ENCODE peak calls at places on chromosomes 4 and X, in six cellular contexts. O is GM12878, U is GM12892, I is K562, R is HepG2, A is H1. J is an unnamed sample.

GRCh38 chr4:168636506-168637176 is 139.8 kb downstream of the PALLD start:
- DNase-seq in R (no peak), I (no peak), A (no peak), O (no peak), U (no peak), J (no peak)

GRCh38 chr4:123744664-123745290 is 348.2 kb downstream of the SPRY1 start:
- DNase-seq in R (peak), A (no peak), I (no peak), O (no peak), U (no peak), J (no peak)

GRCh38 chrX:7570432-7571009 is 272.4 kb upstream of the VCX start:
- DNase-seq in I (no peak), U (no peak), R (no peak), A (no peak), O (no peak), J (no peak)

GRCh38 chr4:152169666-152170065 is 366.2 kb downstream of the FBXW7 start:
- DNase-seq in A (no peak), R (no peak), I (no peak), O (no peak), U (no peak), J (no peak)

GRCh38 chr4:94603170-94603747 is 151.5 kb downstream of the PDLIM5 start:
- DNase-seq in A (no peak), U (no peak), O (no peak), I (peak), R (no peak), J (no peak)

GRCh38 chr4:155796031-155796430 is 37.2 kb downstream of the GUCY1B1 start:
- DNase-seq in R (peak), U (no peak), A (no peak), O (no peak), I (no peak), J (no peak)

GRCh38 chrX:20974326-20974725 is 399.9 kb upstream of the CNKSR2 start:
- DNase-seq in O (no peak), R (no peak), I (no peak), A (no peak), U (no peak), J (no peak)

GRCh38 chrX:7586126-7586525 is 256.8 kb upstream of the VCX start:
- DNase-seq in R (peak), A (no peak), U (no peak), I (peak), O (no peak), J (no peak)

GRCh38 chr4:168573870-168574269 is 77.0 kb downstream of the PALLD start:
- DNase-seq in I (no peak), U (no peak), R (no peak), O (no peak), A (no peak), J (no peak)

GRCh38 chrX:3384330-3384729 is 37.9 kb upstream of the MXRA5 start:
- DNase-seq in A (no peak), I (no peak), U (no peak), O (no peak), R (no peak), J (no peak)

DNA sequence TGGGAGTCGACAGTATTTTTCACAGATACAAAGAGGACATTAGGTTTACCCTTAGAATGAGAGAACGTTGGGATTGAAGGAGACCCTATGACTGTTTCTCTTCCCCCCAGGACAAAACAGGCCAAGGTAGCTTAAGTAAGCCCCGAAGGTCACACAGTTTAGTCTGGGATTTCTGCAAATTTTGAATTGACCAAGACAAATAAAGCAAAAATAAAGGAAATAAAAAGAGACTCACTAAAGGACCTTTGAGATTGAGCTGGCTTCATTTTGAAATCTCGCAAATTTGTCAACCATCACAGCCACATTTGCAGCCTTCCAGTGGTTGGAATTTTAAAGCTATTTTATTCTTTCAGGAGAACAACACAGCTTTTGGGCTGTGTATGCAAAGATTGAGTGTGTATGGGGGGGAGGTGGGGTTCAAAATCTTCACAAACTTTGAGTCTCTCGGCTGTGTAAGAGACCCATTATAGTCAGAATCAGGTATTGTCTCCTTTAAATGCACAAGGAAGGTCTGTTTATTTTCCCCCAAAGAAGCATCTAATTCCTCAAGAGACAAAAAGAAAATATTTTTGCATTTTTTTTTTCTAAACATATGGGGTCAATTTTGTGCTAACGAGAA is 4.2 kb downstream of the TMSB4X start:
- DNase-seq in U (no peak), R (no peak), A (no peak), O (no peak), I (no peak), J (no peak)
- TF ChIP-seq POLR2A in U (no peak), R (no peak), A (no peak), O (no peak), I (no peak), J (no peak)

DNA sequence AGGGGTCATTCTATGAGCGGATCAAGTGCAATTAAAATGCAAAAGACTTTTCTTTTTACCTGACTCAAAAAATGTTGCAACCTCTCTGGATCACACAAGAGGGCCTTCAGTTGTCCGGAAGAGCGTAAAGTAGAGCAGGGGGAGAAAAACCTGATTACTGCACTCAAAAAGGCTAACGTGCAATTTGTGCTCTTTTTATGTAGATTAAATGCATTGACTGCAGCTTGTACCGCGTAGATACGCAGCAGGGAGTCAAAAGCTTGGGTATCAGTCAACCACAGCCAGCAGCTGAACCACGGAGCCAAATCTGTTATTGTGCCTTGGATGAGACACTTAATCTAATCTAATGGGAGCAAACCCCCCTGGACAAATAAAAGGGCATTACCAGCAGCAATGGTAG is 107.3 kb upstream of the RAI2 start:
- DNase-seq in U (no peak), R (no peak), O (no peak), I (peak), A (no peak), J (no peak)
- TF ChIP-seq TAF1 in U (no peak), R (no peak), O (no peak), I (no peak), A (no peak), J (no peak)

GRCh38 chr4:158826057-158826456 is 57.2 kb downstream of the FNIP2 start:
- DNase-seq in U (no peak), R (no peak), I (no peak), O (no peak), A (no peak), J (no peak)

GRCh38 chr4:158826882-158827281 is 58.1 kb downstream of the FNIP2 start:
- DNase-seq in I (no peak), R (peak), A (no peak), O (no peak), U (no peak), J (no peak)

GRCh38 chr4:158825443-158826036 is 56.7 kb downstream of the FNIP2 start:
- DNase-seq in U (no peak), O (no peak), A (no peak), R (peak), I (no peak), J (no peak)

GRCh38 chr4:158829254-158829653 is 60.4 kb downstream of the FNIP2 start:
- DNase-seq in I (no peak), U (no peak), A (no peak), R (no peak), O (no peak), J (no peak)

DNA sequence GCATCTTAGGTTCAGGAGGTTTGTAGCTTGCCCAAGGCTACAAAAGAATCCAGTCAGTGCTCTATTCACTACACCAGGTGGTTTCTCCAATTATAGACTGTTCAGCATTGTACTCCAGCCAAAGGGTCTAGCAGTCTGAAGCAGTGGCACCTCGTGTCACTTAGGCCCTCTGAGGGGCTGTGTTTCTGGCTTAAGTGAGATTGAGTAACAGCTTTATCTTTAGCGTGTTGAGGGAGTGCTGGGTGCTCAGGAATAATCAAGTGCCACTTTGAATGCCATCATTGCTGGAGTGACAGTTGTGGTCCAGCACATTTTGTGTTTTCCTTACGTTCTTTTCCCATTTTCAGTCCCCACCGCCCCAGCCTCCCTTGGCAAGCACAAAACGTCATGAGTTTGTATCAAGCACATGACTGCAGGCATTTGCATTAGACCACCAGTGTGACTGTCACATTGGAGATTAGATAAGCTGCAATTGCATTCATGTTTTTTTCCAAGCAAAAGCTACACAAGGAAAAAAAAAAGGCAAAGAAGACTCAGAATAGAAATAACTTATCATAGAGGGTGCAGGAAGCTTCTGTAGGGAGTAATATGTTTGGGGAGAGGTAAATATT is 58.8 kb downstream of the FNIP2 start:
- DNase-seq in U (no peak), I (peak), R (no peak), O (no peak), A (no peak), J (no peak)
- TF ChIP-seq POLR2A in U (no peak), I (no peak), R (no peak), O (no peak), A (no peak), J (no peak)

DNA sequence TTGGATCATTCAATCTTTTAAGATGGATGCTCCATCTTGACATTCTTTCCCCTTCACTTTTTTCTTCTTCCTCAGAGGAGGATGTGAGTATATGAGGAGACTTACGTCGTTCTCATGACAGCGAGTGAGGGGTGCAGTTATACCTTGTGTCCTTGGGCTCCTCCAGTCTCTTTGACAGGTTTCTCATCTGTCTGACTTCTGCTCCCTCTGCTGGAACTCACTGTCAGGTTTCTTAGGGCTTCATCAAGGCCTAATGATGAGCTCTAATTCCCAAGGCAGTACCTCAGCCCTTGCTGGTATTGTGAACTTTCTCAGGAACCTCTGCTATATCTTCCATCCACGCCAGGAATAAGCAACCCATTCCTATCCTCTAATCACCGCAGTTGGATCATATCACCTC is 237.8 kb upstream of the ADGRL3 start:
- DNase-seq in U (no peak), R (no peak), A (no peak), O (no peak), I (no peak), J (no peak)
- TF ChIP-seq TAF1 in U (no peak), R (no peak), A (no peak), O (no peak), I (no peak), J (no peak)

J was measured in GM12891.